ENCODE peak calls at places on chromosomes 12 and 14, in four cellular contexts. V, B, H and D are unnamed samples.

GRCh38 chr14:89455412-89455811 is 38.4 kb upstream of the FOXN3 start:
- DNase-seq in V (peak; percentile 54), H (no peak), B (no peak), D (no peak)

GRCh38 chr12:31736472-31736871 is 7.7 kb upstream of the AMN1 start:
- DNase-seq in B (peak; percentile 57), H (no peak), V (no peak), D (no peak)

GRCh38 chr12:47616440-47616839 is 89.4 kb downstream of the RPAP3 start:
- DNase-seq in H (no peak), B (no peak), V (no peak), D (no peak)

GRCh38 chr12:93784339-93785086 is 107.3 kb downstream of the CRADD start:
- DNase-seq in V (peak; percentile 96), B (peak; percentile 90), H (no peak), D (no peak)

GRCh38 chr12:129101404-129101803 is 248.1 kb downstream of the GLT1D1 start:
- DNase-seq in H (no peak), V (no peak), B (no peak), D (no peak)

GRCh38 chr14:90645842-90646443 is 170.3 kb downstream of the TTC7B start:
- DNase-seq in B (no peak), H (no peak), V (no peak), D (no peak)

GRCh38 chr12:91394903-91395302 is 212.3 kb upstream of the DCN start:
- DNase-seq in V (no peak), B (no peak), H (no peak), D (no peak)

GRCh38 chr14:50726372-50727107 is 58.4 kb upstream of the SAV1 start:
- DNase-seq in B (peak; percentile 84), H (no peak), V (no peak), D (no peak)

GRCh38 chr12:63064080-63064479 is 86.9 kb downstream of the AVPR1A start:
- DNase-seq in B (no peak), V (no peak), H (no peak), D (no peak)

GRCh38 chr12:105076098-105076497 is 8.2 kb downstream of the ALDH1L2 start:
- DNase-seq in H (no peak), B (no peak), V (no peak), D (no peak)

GRCh38 chr12:102961488-102961801 is 4.0 kb downstream of the ASCL1 start:
- DNase-seq in B (no peak), V (no peak), H (no peak), D (no peak)

GRCh38 chr12:105382771-105383632 is 52.5 kb downstream of the C12orf75 start:
- DNase-seq in H (no peak), B (peak; percentile 67), V (no peak), D (peak; percentile 29)

GRCh38 chr12:5921966-5922365 is 23.1 kb downstream of the ANO2 start:
- DNase-seq in H (no peak), B (no peak), V (peak; percentile 25), D (no peak)

GRCh38 chr12:57898308-57898970 is 42.9 kb upstream of the ATP23 start:
- DNase-seq in V (no peak), B (peak; percentile 51), H (no peak), D (no peak)

GRCh38 chr14:75452324-75452723 is 24.5 kb downstream of the JDP2 start:
- DNase-seq in B (no peak), V (no peak), H (no peak), D (no peak)

GRCh38 chr12:9378430-9378835 is 170.2 kb upstream of the PZP start:
- DNase-seq in B (no peak), V (no peak), H (no peak), D (peak; percentile 16)

GRCh38 chr14:59897757-59898383 is 22.1 kb upstream of the LRRC9 start:
- DNase-seq in H (no peak), V (no peak), B (peak; percentile 9), D (no peak)

GRCh38 chr12:8957561-8957960 is 8.1 kb upstream of the M6PR start:
- DNase-seq in V (no peak), B (no peak), H (no peak), D (no peak)

GRCh38 chr12:3117628-3118027 is 40.4 kb downstream of the TSPAN9 start:
- DNase-seq in B (no peak), H (no peak), V (no peak), D (no peak)

GRCh38 chr14:24313912-24314311 is 2.6 kb downstream of the LTB4R start:
- DNase-seq in B (no peak), H (peak; percentile 50), V (no peak), D (no peak)

GRCh38 chr14:24310387-24310665 is 386 bp downstream of the LTB4R2 start:
- DNase-seq in H (no peak), B (no peak), V (no peak), D (no peak)

GRCh38 chr14:24312736-24313507 is 1.6 kb downstream of the LTB4R start:
- DNase-seq in V (peak; percentile 74), B (peak; percentile 70), H (peak; percentile 62), D (no peak)

GRCh38 chr14:24310666-24311604 is at the start of gene LTB4R:
- DNase-seq in B (peak; percentile 81), V (peak; percentile 89), H (peak; percentile 86), D (no peak)

GRCh38 chr14:24311837-24312615 is 724 bp downstream of the LTB4R start:
- DNase-seq in H (no peak), V (no peak), B (peak; percentile 44), D (no peak)
- H3K4me3 ChIP-seq in H (peak overlapping the region; percentile 73), V (peak overlapping the region; percentile 44), B (peak overlapping the region; percentile 54), D (no peak overlapping the region)

GRCh38 chr12:53659011-53659551 is 16.8 kb downstream of the ATP5MC2 start:
- DNase-seq in V (no peak), B (no peak), H (no peak), D (no peak)

GRCh38 chr12:53660064-53660463 is 15.8 kb downstream of the ATP5MC2 start:
- DNase-seq in H (no peak), V (no peak), B (no peak), D (no peak)

GRCh38 chr12:53653595-53653994 is 22.3 kb downstream of the ATP5MC2 start:
- DNase-seq in B (no peak), H (no peak), V (no peak), D (no peak)

GRCh38 chr12:53659609-53660008 is 16.3 kb downstream of the ATP5MC2 start:
- DNase-seq in H (no peak), B (no peak), V (no peak), D (no peak)

DNA sequence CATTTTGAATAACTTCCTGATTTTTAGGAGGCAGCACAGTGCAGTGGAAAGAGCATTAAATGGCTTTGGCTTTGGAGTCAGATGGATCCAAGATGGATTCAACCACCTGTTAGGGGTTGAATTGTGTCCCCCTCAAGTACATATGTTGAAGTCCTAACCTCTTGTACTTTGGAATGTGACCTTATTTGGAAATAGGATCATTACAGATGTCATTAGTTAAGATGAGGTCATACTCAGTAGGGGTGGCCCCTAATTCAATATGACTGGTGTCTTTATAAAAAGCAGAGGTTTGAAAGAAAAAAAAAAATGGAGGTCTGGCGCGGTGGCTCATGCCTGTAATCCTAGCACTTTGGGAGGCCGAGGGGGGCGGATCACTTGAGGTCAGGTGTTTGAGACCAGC is 18.8 kb downstream of the ATP5MC2 start:
- DNase-seq in V (no peak), H (no peak), B (no peak), D (no peak)
- H3K4me1 ChIP-seq in V (no peaks in the 10 kb centered on the region), H (peaks cover 22% of the 10 kb centered on the region), B (no peaks in the 10 kb centered on the region), D (no peaks in the 10 kb centered on the region)

DNA sequence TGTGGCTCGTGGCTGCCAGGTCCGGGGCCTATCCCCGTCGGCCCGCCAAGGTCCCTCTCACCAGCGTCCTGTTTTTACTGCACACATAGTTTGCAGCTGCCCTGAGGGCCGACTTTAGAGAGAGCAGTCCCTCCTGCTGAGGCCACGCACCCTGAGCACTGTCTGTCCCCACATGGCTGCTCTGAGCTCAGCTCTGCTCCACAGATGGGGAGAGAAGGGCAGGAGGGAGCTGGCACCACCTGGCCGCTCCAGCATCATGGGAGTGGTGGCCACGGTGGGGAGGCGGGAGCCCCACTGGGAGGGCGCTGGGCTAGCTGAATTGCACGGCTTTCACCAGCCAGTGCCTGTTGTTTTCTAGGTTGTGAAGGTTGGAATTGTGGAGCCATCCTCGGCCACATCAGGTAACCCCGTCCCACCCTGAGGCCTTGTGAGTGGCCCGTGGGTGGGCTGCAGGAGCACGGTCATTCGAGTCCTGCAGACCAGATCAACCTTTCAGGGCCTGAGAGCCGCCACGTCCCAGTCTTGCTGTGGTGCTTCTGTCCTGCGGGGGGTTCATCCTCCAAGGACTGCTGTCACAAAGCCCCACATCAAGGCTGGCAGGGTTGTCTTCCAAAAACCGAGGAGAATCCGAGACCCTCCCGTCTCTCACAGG is 7.4 kb upstream of the TEX22 start:
- DNase-seq in B (no peak), H (no peak), V (no peak), D (no peak)
- H3K27ac ChIP-seq in B (no peak overlapping the region), H (no peak overlapping the region), V (no peak overlapping the region), D (no peak overlapping the region)

GRCh38 chr14:73762375-73762822 is 48.2 kb upstream of the PNMA1 start:
- DNase-seq in H (no peak), B (peak; percentile 68), V (no peak), D (no peak)

GRCh38 chr14:73761621-73762355 is 47.6 kb upstream of the PNMA1 start:
- DNase-seq in H (no peak), V (peak; percentile 69), B (no peak), D (no peak)

GRCh38 chr14:73763396-73763795 is 49.2 kb upstream of the PNMA1 start:
- DNase-seq in V (no peak), H (peak; percentile 18), B (no peak), D (no peak)

GRCh38 chr14:73764406-73764805 is 50.2 kb upstream of the PNMA1 start:
- DNase-seq in H (no peak), V (peak; percentile 85), B (no peak), D (no peak)

GRCh38 chr14:73764881-73765280 is 50.7 kb upstream of the PNMA1 start:
- DNase-seq in B (no peak), V (peak; percentile 86), H (peak; percentile 77), D (no peak)
- H3K4me3 ChIP-seq in B (no peak overlapping the region), V (no peak overlapping the region), H (no peak overlapping the region), D (no peak overlapping the region)